ENCODE peak calls at places on chromosomes 4 and X, in seven cellular contexts. One of them, this sample, is unnamed.

GRCh38 chr4:93199492-93199891 is 629.1 kb upstream of the ATOH1 start:
- DNase-seq in mesenchymal stem cell: peak; percentile 52
- DNase-seq in neuronal stem cell: peak; percentile 52
- DNase-seq in IMR-90: peak; percentile 29
- DNase-seq in H9: peak; percentile 55
- DNase-seq in trophoblast cell: peak; percentile 77
- DNase-seq in H1: peak; percentile 25
- DNase-seq in this sample: peak; percentile 84

GRCh38 chr4:21830272-21830671 is 118.3 kb downstream of the KCNIP4 start:
- DNase-seq in mesenchymal stem cell: no peak
- DNase-seq in neuronal stem cell: no peak
- DNase-seq in IMR-90: no peak
- DNase-seq in H9: no peak
- DNase-seq in trophoblast cell: no peak
- DNase-seq in H1: no peak
- DNase-seq in this sample: no peak

GRCh38 chrX:72269671-72270251 is 7.3 kb downstream of the RPS4X start:
- DNase-seq in mesenchymal stem cell: peak; percentile 69
- DNase-seq in neuronal stem cell: no peak
- DNase-seq in IMR-90: peak; percentile 83
- DNase-seq in H9: no peak
- DNase-seq in trophoblast cell: no peak
- DNase-seq in H1: no peak
- DNase-seq in this sample: no peak

GRCh38 chr4:80184053-80184790 is 13.1 kb upstream of the PRDM8 start:
- DNase-seq in mesenchymal stem cell: peak; percentile 84
- DNase-seq in neuronal stem cell: peak; percentile 82
- DNase-seq in IMR-90: peak; percentile 82
- DNase-seq in H9: peak; percentile 94
- DNase-seq in trophoblast cell: peak; percentile 75
- DNase-seq in H1: no peak
- DNase-seq in this sample: peak; percentile 90

GRCh38 chrX:13747836-13748235 is 13.3 kb downstream of the OFD1 start:
- DNase-seq in mesenchymal stem cell: peak; percentile 63
- DNase-seq in neuronal stem cell: no peak
- DNase-seq in IMR-90: peak; percentile 76
- DNase-seq in H9: no peak
- DNase-seq in trophoblast cell: peak; percentile 50
- DNase-seq in H1: no peak
- DNase-seq in this sample: peak; percentile 51

GRCh38 chr4:99635601-99636000 is 22.0 kb downstream of the C4orf54 start:
- DNase-seq in mesenchymal stem cell: no peak
- DNase-seq in neuronal stem cell: no peak
- DNase-seq in IMR-90: no peak
- DNase-seq in H9: no peak
- DNase-seq in trophoblast cell: no peak
- DNase-seq in H1: no peak
- DNase-seq in this sample: no peak

GRCh38 chr4:103400405-103400804 is 202.3 kb upstream of the CENPE start:
- DNase-seq in mesenchymal stem cell: peak; percentile 11
- DNase-seq in neuronal stem cell: no peak
- DNase-seq in IMR-90: no peak
- DNase-seq in H9: no peak
- DNase-seq in trophoblast cell: no peak
- DNase-seq in H1: no peak
- DNase-seq in this sample: peak; percentile 45

GRCh38 chrX:20112022-20112421 is 4.7 kb downstream of the MAP7D2 start:
- DNase-seq in mesenchymal stem cell: no peak
- DNase-seq in neuronal stem cell: no peak
- DNase-seq in IMR-90: no peak
- DNase-seq in H9: no peak
- DNase-seq in trophoblast cell: peak; percentile 84
- DNase-seq in H1: no peak
- DNase-seq in this sample: peak; percentile 31

GRCh38 chr4:125049711-125050110 is 265.0 kb upstream of the FAT4 start:
- DNase-seq in mesenchymal stem cell: peak; percentile 54
- DNase-seq in neuronal stem cell: no peak
- DNase-seq in IMR-90: peak; percentile 58
- DNase-seq in H9: no peak
- DNase-seq in trophoblast cell: no peak
- DNase-seq in H1: no peak
- DNase-seq in this sample: no peak

GRCh38 chrX:69503835-69504625 is at the start of gene NALF2:
- DNase-seq in mesenchymal stem cell: peak; percentile 35
- DNase-seq in neuronal stem cell: peak; percentile 75
- DNase-seq in IMR-90: peak; percentile 11
- DNase-seq in H9: peak; percentile 84
- DNase-seq in trophoblast cell: peak; percentile 67
- DNase-seq in H1: no peak
- DNase-seq in this sample: peak; percentile 92

GRCh38 chr4:25722964-25723363 is 67.3 kb downstream of the SLC34A2 start:
- DNase-seq in mesenchymal stem cell: no peak
- DNase-seq in neuronal stem cell: no peak
- DNase-seq in IMR-90: no peak
- DNase-seq in H9: no peak
- DNase-seq in trophoblast cell: peak; percentile 59
- DNase-seq in H1: no peak
- DNase-seq in this sample: peak; percentile 69

GRCh38 chr4:145130130-145130529 is 32.0 kb downstream of the ABCE1 start:
- DNase-seq in mesenchymal stem cell: no peak
- DNase-seq in neuronal stem cell: no peak
- DNase-seq in IMR-90: no peak
- DNase-seq in H9: no peak
- DNase-seq in trophoblast cell: no peak
- DNase-seq in H1: no peak
- DNase-seq in this sample: no peak

GRCh38 chrX:2614911-2615310 is 76.2 kb upstream of the CD99 start:
- DNase-seq in mesenchymal stem cell: peak; percentile 91
- DNase-seq in neuronal stem cell: no peak
- DNase-seq in IMR-90: peak; percentile 83
- DNase-seq in H9: no peak
- DNase-seq in trophoblast cell: peak; percentile 85
- DNase-seq in H1: no peak
- DNase-seq in this sample: peak; percentile 94

GRCh38 chr4:185532327-185532726 is 3.0 kb downstream of the PDLIM3 start:
- DNase-seq in mesenchymal stem cell: no peak
- DNase-seq in neuronal stem cell: no peak
- DNase-seq in IMR-90: no peak
- DNase-seq in H9: no peak
- DNase-seq in trophoblast cell: no peak
- DNase-seq in H1: no peak
- DNase-seq in this sample: no peak

GRCh38 chr4:184461711-184462110 is 12.6 kb downstream of the IRF2 start:
- DNase-seq in mesenchymal stem cell: no peak
- DNase-seq in neuronal stem cell: no peak
- DNase-seq in IMR-90: no peak
- DNase-seq in H9: no peak
- DNase-seq in trophoblast cell: no peak
- DNase-seq in H1: no peak
- DNase-seq in this sample: peak; percentile 60

GRCh38 chr4:3285558-3286334 is 7.1 kb upstream of the RGS12 start:
- DNase-seq in mesenchymal stem cell: peak; percentile 31
- DNase-seq in neuronal stem cell: no peak
- DNase-seq in IMR-90: peak; percentile 32
- DNase-seq in H9: peak; percentile 30
- DNase-seq in trophoblast cell: peak; percentile 84
- DNase-seq in H1: no peak
- DNase-seq in this sample: peak; percentile 6

GRCh38 chrX:118058924-118059323 is 57.7 kb downstream of the KLHL13 start:
- DNase-seq in mesenchymal stem cell: no peak
- DNase-seq in neuronal stem cell: no peak
- DNase-seq in IMR-90: peak; percentile 1
- DNase-seq in H9: no peak
- DNase-seq in trophoblast cell: peak; percentile 3
- DNase-seq in H1: no peak
- DNase-seq in this sample: no peak

GRCh38 chr4:71559957-71560541 is 221.2 kb downstream of the SLC4A4 start:
- DNase-seq in mesenchymal stem cell: peak; percentile 61
- DNase-seq in neuronal stem cell: no peak
- DNase-seq in IMR-90: peak; percentile 64
- DNase-seq in H9: no peak
- DNase-seq in trophoblast cell: no peak
- DNase-seq in H1: no peak
- DNase-seq in this sample: no peak

GRCh38 chr4:55444822-55445221 is 49.1 kb downstream of the TMEM165 start:
- DNase-seq in mesenchymal stem cell: peak; percentile 39
- DNase-seq in neuronal stem cell: no peak
- DNase-seq in IMR-90: peak; percentile 51
- DNase-seq in H9: no peak
- DNase-seq in trophoblast cell: peak; percentile 12
- DNase-seq in H1: no peak
- DNase-seq in this sample: peak; percentile 33

GRCh38 chrX:20378291-20378920 is 111.7 kb upstream of the RPS6KA3 start:
- DNase-seq in mesenchymal stem cell: peak; percentile 7
- DNase-seq in neuronal stem cell: no peak
- DNase-seq in IMR-90: peak; percentile 31
- DNase-seq in H9: no peak
- DNase-seq in trophoblast cell: no peak
- DNase-seq in H1: no peak
- DNase-seq in this sample: no peak

GRCh38 chr4:53481586-53481985 is 104.1 kb downstream of the FIP1L1 start:
- DNase-seq in mesenchymal stem cell: no peak
- DNase-seq in neuronal stem cell: no peak
- DNase-seq in IMR-90: no peak
- DNase-seq in H9: no peak
- DNase-seq in trophoblast cell: no peak
- DNase-seq in H1: no peak
- DNase-seq in this sample: no peak

GRCh38 chrX:109872021-109872730 is 130.7 kb upstream of the TMEM164 start:
- DNase-seq in mesenchymal stem cell: peak; percentile 71
- DNase-seq in neuronal stem cell: no peak
- DNase-seq in IMR-90: peak; percentile 83
- DNase-seq in H9: no peak
- DNase-seq in trophoblast cell: no peak
- DNase-seq in H1: no peak
- DNase-seq in this sample: no peak

GRCh38 chr4:30380404-30380998 is 339.7 kb upstream of the PCDH7 start:
- DNase-seq in mesenchymal stem cell: peak; percentile 78
- DNase-seq in neuronal stem cell: peak; percentile 21
- DNase-seq in IMR-90: peak; percentile 73
- DNase-seq in H9: peak; percentile 79
- DNase-seq in trophoblast cell: peak; percentile 77
- DNase-seq in H1: peak; percentile 47
- DNase-seq in this sample: peak; percentile 88

GRCh38 chr4:140151700-140152014 is 2.3 kb downstream of the MAML3 start:
- DNase-seq in mesenchymal stem cell: peak; percentile 93
- DNase-seq in neuronal stem cell: no peak
- DNase-seq in IMR-90: peak; percentile 85
- DNase-seq in H9: peak; percentile 92
- DNase-seq in trophoblast cell: peak; percentile 92
- DNase-seq in H1: peak; percentile 64
- DNase-seq in this sample: peak; percentile 99

GRCh38 chr4:173508386-173509002 is 21.5 kb downstream of the HAND2 start:
- DNase-seq in mesenchymal stem cell: no peak
- DNase-seq in neuronal stem cell: no peak
- DNase-seq in IMR-90: no peak
- DNase-seq in H9: no peak
- DNase-seq in trophoblast cell: no peak
- DNase-seq in H1: no peak
- DNase-seq in this sample: peak; percentile 37

GRCh38 chr4:22363071-22363470 is 152.8 kb downstream of the ADGRA3 start:
- DNase-seq in mesenchymal stem cell: no peak
- DNase-seq in neuronal stem cell: no peak
- DNase-seq in IMR-90: peak; percentile 34
- DNase-seq in H9: no peak
- DNase-seq in trophoblast cell: no peak
- DNase-seq in H1: no peak
- DNase-seq in this sample: no peak

GRCh38 chr4:132108784-132109183 is 1040.3 kb upstream of the PCDH10 start:
- DNase-seq in mesenchymal stem cell: no peak
- DNase-seq in neuronal stem cell: no peak
- DNase-seq in IMR-90: peak; percentile 79
- DNase-seq in H9: no peak
- DNase-seq in trophoblast cell: no peak
- DNase-seq in H1: no peak
- DNase-seq in this sample: no peak

GRCh38 chrX:43633757-43634156 is 22.3 kb upstream of the MAOA start:
- DNase-seq in mesenchymal stem cell: no peak
- DNase-seq in neuronal stem cell: no peak
- DNase-seq in IMR-90: no peak
- DNase-seq in H9: no peak
- DNase-seq in trophoblast cell: peak; percentile 57
- DNase-seq in H1: no peak
- DNase-seq in this sample: no peak
- H3K27me3 ChIP-seq in mesenchymal stem cell: peaks cover 14% of the 10 kb centered on the region
- H3K27me3 ChIP-seq in neuronal stem cell: peaks cover 2% of the 10 kb centered on the region
- H3K27me3 ChIP-seq in IMR-90: peaks cover 3% of the 10 kb centered on the region
- H3K27me3 ChIP-seq in H9: no peaks in the 10 kb centered on the region
- H3K27me3 ChIP-seq in trophoblast cell: no peaks in the 10 kb centered on the region
- H3K27me3 ChIP-seq in H1: no peaks in the 10 kb centered on the region
- H3K27me3 ChIP-seq in this sample: no peaks in the 10 kb centered on the region

DNA sequence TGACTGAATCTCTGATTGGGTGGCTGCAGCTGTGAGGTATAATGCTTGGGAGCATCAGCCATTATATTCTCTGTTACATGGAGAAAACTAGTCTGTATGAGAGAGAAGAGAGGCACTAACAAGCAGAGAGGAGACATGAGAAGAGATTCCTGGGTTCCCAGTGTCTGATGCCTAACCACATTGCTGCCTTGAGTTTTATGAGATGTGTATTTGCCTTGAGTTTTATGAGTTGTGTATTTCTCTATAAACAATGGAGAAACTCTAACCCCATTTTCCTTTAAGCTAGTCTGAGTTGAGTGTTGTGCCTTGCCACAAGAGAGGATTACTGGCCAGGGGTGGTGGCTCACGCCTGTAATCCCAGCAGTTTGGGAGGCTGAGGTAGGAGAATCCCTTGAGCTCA is 208.1 kb downstream of the BCOR start:
- DNase-seq in mesenchymal stem cell: no peak
- DNase-seq in neuronal stem cell: no peak
- DNase-seq in IMR-90: no peak
- DNase-seq in H9: no peak
- DNase-seq in trophoblast cell: no peak
- DNase-seq in H1: no peak
- DNase-seq in this sample: no peak
- H2AK5ac ChIP-seq in mesenchymal stem cell: no peak overlapping the region
- H2AK5ac ChIP-seq in neuronal stem cell: no peak overlapping the region
- H2AK5ac ChIP-seq in IMR-90: no peak overlapping the region
- H2AK5ac ChIP-seq in H9: no peak overlapping the region
- H2AK5ac ChIP-seq in trophoblast cell: no peak overlapping the region
- H2AK5ac ChIP-seq in H1: no peak overlapping the region
- H2AK5ac ChIP-seq in this sample: no peak overlapping the region

GRCh38 chr4:1463088-1463926 is 57.1 kb upstream of the NKX1-1 start:
- DNase-seq in mesenchymal stem cell: peak; percentile 36
- DNase-seq in neuronal stem cell: no peak
- DNase-seq in IMR-90: peak; percentile 69
- DNase-seq in H9: no peak
- DNase-seq in trophoblast cell: no peak
- DNase-seq in H1: no peak
- DNase-seq in this sample: no peak
- H3K27me3 ChIP-seq in mesenchymal stem cell: peaks cover 70% of the 10 kb centered on the region
- H3K27me3 ChIP-seq in neuronal stem cell: peaks cover 69% of the 10 kb centered on the region
- H3K27me3 ChIP-seq in IMR-90: peaks cover 64% of the 10 kb centered on the region
- H3K27me3 ChIP-seq in H9: peaks cover 2% of the 10 kb centered on the region
- H3K27me3 ChIP-seq in trophoblast cell: peaks cover 10% of the 10 kb centered on the region
- H3K27me3 ChIP-seq in H1: no peaks in the 10 kb centered on the region
- H3K27me3 ChIP-seq in this sample: no peaks in the 10 kb centered on the region

DNA sequence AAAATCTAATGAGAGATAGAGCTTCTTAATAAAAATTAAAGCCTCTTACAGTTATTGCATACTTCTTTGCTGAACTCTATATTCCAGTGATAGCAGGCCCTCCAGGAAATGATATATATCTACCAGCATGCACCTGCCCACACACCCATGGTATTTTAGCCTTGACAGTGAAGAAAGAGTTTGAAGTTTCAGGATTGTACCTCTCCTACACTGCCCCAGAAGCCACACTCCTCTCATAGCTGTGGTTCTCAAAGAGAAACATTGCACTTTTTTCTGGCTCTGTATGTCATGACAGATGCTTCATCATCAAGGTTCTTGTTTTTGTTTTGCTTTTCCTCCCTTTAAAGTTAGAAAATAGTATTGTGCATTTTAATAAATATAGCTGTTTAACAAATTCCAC is 34.0 kb downstream of the INPP4B start:
- DNase-seq in mesenchymal stem cell: no peak
- DNase-seq in neuronal stem cell: no peak
- DNase-seq in IMR-90: no peak
- DNase-seq in H9: no peak
- DNase-seq in trophoblast cell: peak; percentile 8
- DNase-seq in H1: no peak
- DNase-seq in this sample: no peak
- H2AK5ac ChIP-seq in mesenchymal stem cell: no peak overlapping the region
- H2AK5ac ChIP-seq in neuronal stem cell: no peak overlapping the region
- H2AK5ac ChIP-seq in IMR-90: no peak overlapping the region
- H2AK5ac ChIP-seq in H9: no peak overlapping the region
- H2AK5ac ChIP-seq in trophoblast cell: no peak overlapping the region
- H2AK5ac ChIP-seq in H1: no peak overlapping the region
- H2AK5ac ChIP-seq in this sample: no peak overlapping the region

This sample was measured in mesendoderm.